ENCODE peak calls at places on chromosomes 11 and 22, in ten cellular contexts. N is glutamatergic neuron, H is uterus, Y is LoVo, V is NCI-H1930, W is Daoy, E is SK-N-SH, O is body of pancreas, Z is T-helper 1 cell, I is neuronal stem cell. P is an unnamed sample.

GRCh38 chr22:48942698-48943566 is 884.7 kb downstream of the BRD1 start:
- DNase-seq in Z (no peak), V (no peak), H (no peak), W (no peak), I (no peak), N (no peak), E (no peak), Y (no peak), O (no peak), P (no peak)

GRCh38 chr11:853682-854448 is 11.2 kb downstream of the TSPAN4 start:
- DNase-seq in E (no peak), O (no peak), I (no peak), Z (no peak), Y (no peak), W (no peak), V (no peak), N (no peak), H (no peak), P (no peak)

GRCh38 chr11:123822022-123822421 is 15.9 kb upstream of the OR6M1 start:
- DNase-seq in N (no peak), Y (no peak), O (peak; percentile 59), W (no peak), V (no peak), E (no peak), H (no peak), I (no peak), Z (no peak), P (no peak)

GRCh38 chr22:40567106-40567505 is 69.4 kb downstream of the MRTFA start:
- DNase-seq in W (no peak), N (no peak), V (no peak), I (no peak), O (no peak), Z (no peak), Y (no peak), H (no peak), E (no peak), P (peak; percentile 33)

GRCh38 chr22:30541979-30542810 is 4.3 kb downstream of the SEC14L6 start:
- DNase-seq in W (no peak), Z (no peak), O (peak; percentile 49), E (no peak), N (no peak), Y (no peak), V (no peak), I (peak; percentile 24), H (no peak), P (no peak)

GRCh38 chr11:99069831-99070444 is 49.2 kb downstream of the CNTN5 start:
- DNase-seq in I (peak; percentile 31), V (no peak), Y (peak; percentile 4), N (peak; percentile 18), Z (no peak), O (peak; percentile 40), H (no peak), E (no peak), W (peak; percentile 34), P (peak; percentile 2)

GRCh38 chr11:75456596-75456995 is 23.6 kb upstream of the KLHL35 start:
- DNase-seq in O (no peak), W (no peak), N (no peak), Y (no peak), E (no peak), H (no peak), V (no peak), Z (no peak), I (no peak), P (no peak)

GRCh38 chr22:23804781-23805291 is 18.1 kb downstream of the SMARCB1 start:
- DNase-seq in Y (no peak), Z (no peak), O (no peak), E (no peak), W (no peak), I (no peak), V (no peak), H (no peak), N (no peak), P (no peak)

GRCh38 chr11:120178441-120179070 is 32.3 kb upstream of the OAF start:
- DNase-seq in I (no peak), Y (no peak), V (no peak), H (peak; percentile 13), Z (no peak), N (no peak), W (no peak), E (no peak), O (no peak), P (no peak)

GRCh38 chr11:45853616-45854219 is 6.4 kb downstream of the CRY2 start:
- DNase-seq in Y (no peak), H (no peak), I (no peak), W (no peak), N (no peak), Z (no peak), O (no peak), E (no peak), V (no peak), P (no peak)

GRCh38 chr22:44329179-44329796 is 16.5 kb upstream of the SHISAL1 start:
- DNase-seq in W (peak; percentile 68), V (no peak), Y (peak; percentile 15), N (no peak), H (no peak), O (no peak), I (no peak), E (no peak), Z (no peak), P (no peak)

GRCh38 chr11:10305262-10305963 is 540 bp downstream of the ADM start:
- DNase-seq in W (peak; percentile 53), H (peak; percentile 42), O (peak; percentile 49), Z (peak; percentile 9), I (no peak), E (peak; percentile 76), V (no peak), N (no peak), Y (no peak), P (no peak)

GRCh38 chr11:64181506-64182411 is 4.2 kb upstream of the STIP1 start:
- DNase-seq in I (no peak), N (peak; percentile 83), Z (no peak), V (peak; percentile 21), W (peak; percentile 93), Y (peak; percentile 68), O (peak; percentile 96), H (peak; percentile 95), E (peak; percentile 88), P (peak; percentile 62)

GRCh38 chr11:39807904-39808303 is 1651.5 kb downstream of the LRRC4C start:
- DNase-seq in V (no peak), I (no peak), E (no peak), N (no peak), Z (no peak), W (no peak), O (no peak), Y (no peak), H (no peak), P (no peak)